ENCODE peak calls at places on chromosomes 12 and 14, in eight cellular contexts. B is GM23338, V is HCT116, D is MM.1S, A is GM23248, J is neural progenitor cell, U is PC-3, I is SK-N-SH. R is an unnamed sample. For H3K36me3, the result is how much of the 10 kb centered on the place peaks cover.

GRCh38 chr14:58815046-58815701 is 177.4 kb downstream of the DACT1 start:
- DNase-seq in A (peak), U (peak), D (no peak), J (no peak), I (peak), V (no peak), B (no peak), R (no peak)

GRCh38 chr14:105067140-105067968 is 2.1 kb upstream of the GPR132 start:
- DNase-seq in B (no peak), U (peak), J (no peak), V (no peak), D (peak), A (peak), I (no peak), R (no peak)

GRCh38 chr12:121128908-121129704 is 3.6 kb upstream of the P2RX7 start:
- DNase-seq in A (peak), V (no peak), U (no peak), B (peak), I (peak), D (peak), J (no peak), R (peak)

GRCh38 chr12:64796205-64796845 is 28.1 kb upstream of the TBC1D30 start:
- DNase-seq in I (peak), V (peak), A (peak), U (peak), D (peak), B (peak), J (peak), R (peak)

GRCh38 chr12:94998322-94998721 is 5.2 kb downstream of the NDUFA12 start:
- DNase-seq in B (no peak), U (no peak), J (no peak), V (no peak), D (no peak), A (no peak), I (no peak), R (no peak)

GRCh38 chr14:106308839-106309389 is 782.5 kb downstream of the TMEM121 start:
- DNase-seq in D (no peak), A (peak), I (peak), J (peak), V (no peak), B (peak), U (no peak), R (no peak)

GRCh38 chr14:92801917-92802316 is 7.8 kb downstream of the GOLGA5 start:
- DNase-seq in B (no peak), J (no peak), U (no peak), A (no peak), D (no peak), V (no peak), I (no peak), R (no peak)

GRCh38 chr12:80877706-80878384 is 59.9 kb downstream of the LIN7A start:
- DNase-seq in J (no peak), D (no peak), A (peak), U (no peak), B (no peak), I (no peak), V (no peak), R (no peak)

GRCh38 chr12:71270057-71270456 is 112.3 kb upstream of the TSPAN8 start:
- DNase-seq in D (no peak), V (no peak), J (no peak), A (no peak), B (no peak), I (no peak), U (no peak), R (no peak)

GRCh38 chr12:49598527-49598926 is 6.9 kb downstream of the FAM186B start:
- DNase-seq in U (no peak), I (no peak), J (no peak), D (no peak), A (no peak), B (no peak), V (no peak), R (no peak)
- H3K4me3 ChIP-seq in U (no peak), I (no peak), J (no peak), D (no peak), A (no peak), B (no peak), V (no peak), R (no peak)

DNA sequence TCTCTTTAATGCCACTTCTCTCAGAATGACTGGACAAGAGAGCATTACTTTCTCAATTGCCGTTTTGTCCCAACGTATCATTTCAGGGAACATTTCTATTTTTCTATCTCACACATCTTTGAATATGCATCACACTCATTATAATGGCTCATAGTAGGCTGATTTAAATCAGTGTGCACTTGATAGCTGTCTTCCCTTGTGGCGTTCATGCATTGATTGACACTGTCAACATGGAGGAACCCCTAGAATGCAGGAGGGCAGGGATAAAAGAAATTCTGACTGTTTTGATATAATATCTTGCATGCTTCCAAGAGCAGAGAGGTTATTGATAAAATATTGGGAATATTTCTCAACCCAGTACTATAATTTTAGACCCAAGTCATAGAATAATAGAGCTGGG is 1528.9 kb upstream of the FLRT2 start:
- DNase-seq in B (no peak), V (no peak), D (no peak), A (no peak), I (no peak), J (no peak), U (no peak), R (no peak)
- H3K36me3 ChIP-seq in B (under half), V (under half), D (under half), A (under half), I (under half), J (under half), U (under half), R (under half)

GRCh38 chr12:106724934-106725333 is 49.5 kb upstream of the RIC8B start:
- DNase-seq in V (no peak), D (no peak), J (no peak), A (no peak), B (no peak), I (no peak), U (no peak), R (no peak)
- TF ChIP-seq EZH2phosphoT487 in V (no peak), D (no peak), J (no peak), A (no peak), B (no peak), I (no peak), U (no peak), R (no peak)

GRCh38 chr14:30240685-30241084 is 313.0 kb upstream of the PRKD1 start:
- DNase-seq in J (no peak), D (no peak), B (no peak), A (peak), V (no peak), I (no peak), U (no peak), R (no peak)

GRCh38 chr14:30240002-30240401 is 312.4 kb upstream of the PRKD1 start:
- DNase-seq in U (no peak), A (no peak), V (no peak), I (no peak), B (no peak), D (no peak), J (peak), R (no peak)

GRCh38 chr14:30235485-30235884 is 307.8 kb upstream of the PRKD1 start:
- DNase-seq in U (no peak), I (no peak), A (no peak), B (no peak), V (no peak), D (no peak), J (no peak), R (no peak)

GRCh38 chr14:30242742-30243141 is 315.1 kb upstream of the PRKD1 start:
- DNase-seq in V (no peak), U (peak), D (no peak), I (no peak), B (no peak), J (no peak), A (no peak), R (no peak)

DNA sequence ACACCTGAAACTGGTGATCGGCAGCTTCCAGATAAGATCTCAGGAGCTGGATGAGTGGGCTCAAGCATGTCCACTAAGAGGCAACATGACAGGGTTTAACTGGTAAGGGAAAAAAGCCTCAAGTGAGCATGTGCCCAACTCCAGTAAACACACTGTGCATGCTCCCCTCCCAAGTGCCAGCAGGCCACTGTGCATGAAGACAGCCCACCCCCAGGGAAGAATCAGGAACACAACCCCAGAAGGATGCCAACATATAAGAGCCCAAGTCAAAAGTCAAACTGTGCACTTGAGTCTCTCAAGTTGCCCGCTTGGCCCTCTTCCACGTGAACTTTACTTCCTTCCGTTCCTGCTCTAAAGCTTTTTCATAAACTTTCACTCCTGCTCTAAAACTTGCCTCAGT is 311.3 kb upstream of the PRKD1 start:
- DNase-seq in U (no peak), V (no peak), B (no peak), J (no peak), A (no peak), D (no peak), I (no peak), R (no peak)
- H3K4me3 ChIP-seq in U (no peak), V (no peak), B (no peak), J (no peak), A (no peak), D (no peak), I (no peak), R (no peak)

R was measured in hepatocyte.